ENCODE peak calls at places on chromosome 9, in five cellular contexts. R is heart right ventricle; F is Calu3; I is activated CD8-positive, alpha-beta T cell treated with anti-CD3 and anti-CD28 coated beads for 36 hours; G is endothelial cell. C is an unnamed sample.

GRCh38 chr9:126320158-126320922 is 6.3 kb upstream of the MVB12B start:
- DNase-seq in R (no peak), F (no peak), I (peak; percentile 40), G (no peak), C (no peak)

GRCh38 chr9:134294228-134295071 is 31.8 kb upstream of the RXRA start:
- DNase-seq in R (peak; percentile 61), F (no peak), I (no peak), G (no peak), C (no peak)

GRCh38 chr9:35757527-35758275 is 3.6 kb upstream of the MSMP start:
- DNase-seq in R (no peak), F (no peak), I (no peak), G (no peak), C (no peak)

GRCh38 chr9:130729145-130729544 is 35.6 kb downstream of the EXOSC2 start:
- DNase-seq in R (no peak), F (no peak), I (no peak), G (no peak), C (no peak)

GRCh38 chr9:95062601-95063065 is 254.9 kb downstream of the FANCC start:
- DNase-seq in R (no peak), F (no peak), I (no peak), G (no peak), C (no peak)

GRCh38 chr9:121889990-121890563 is 203.0 kb downstream of the TTLL11 start:
- DNase-seq in R (no peak), F (no peak), I (no peak), G (no peak), C (no peak)

GRCh38 chr9:126701820-126702500 is 88.2 kb downstream of the LMX1B start:
- DNase-seq in R (no peak), F (no peak), I (no peak), G (peak; percentile 2), C (no peak)

GRCh38 chr9:2621678-2622360 is at the start of gene VLDLR:
- DNase-seq in R (peak; percentile 67), F (peak; percentile 23), I (peak; percentile 48), G (peak; percentile 43), C (peak; percentile 34)

GRCh38 chr9:5110867-5111681 is 74.4 kb downstream of the INSL6 start:
- DNase-seq in R (no peak), F (no peak), I (no peak), G (no peak), C (no peak)

GRCh38 chr9:3179716-3180115 is 335.8 kb upstream of the PUM3 start:
- DNase-seq in R (no peak), F (no peak), I (no peak), G (no peak), C (no peak)

GRCh38 chr9:93649610-93650261 is 73.4 kb downstream of the PHF2 start:
- DNase-seq in R (no peak), F (no peak), I (no peak), G (no peak), C (no peak)

GRCh38 chr9:15531380-15531779 is 20.6 kb upstream of the PSIP1 start:
- DNase-seq in R (no peak), F (no peak), I (peak; percentile 32), G (no peak), C (no peak)

GRCh38 chr9:108184941-108185340 is 670.8 kb downstream of the ACTL7B start:
- DNase-seq in R (no peak), F (peak; percentile 12), I (no peak), G (no peak), C (no peak)

GRCh38 chr9:126860077-126860756 is at the start of gene ZBTB34:
- DNase-seq in R (peak; percentile 73), F (peak; percentile 65), I (peak; percentile 71), G (peak; percentile 88), C (peak; percentile 91)

GRCh38 chr9:22097712-22098111 is 88.6 kb upstream of the CDKN2B start:
- DNase-seq in R (no peak), F (no peak), I (no peak), G (no peak), C (no peak)

GRCh38 chr9:132673355-132673754 is 3.1 kb downstream of the GTF3C4 start:
- DNase-seq in R (no peak), F (peak; percentile 8), I (peak; percentile 15), G (peak; percentile 17), C (no peak)

GRCh38 chr9:130433168-130433946 is 11.4 kb upstream of the ASS1 start:
- DNase-seq in R (peak; percentile 64), F (peak; percentile 61), I (peak; percentile 66), G (peak; percentile 75), C (peak; percentile 60)

GRCh38 chr9:98345011-98345410 is 89.6 kb upstream of the TBC1D2 start:
- DNase-seq in R (no peak), F (no peak), I (no peak), G (no peak), C (no peak)

GRCh38 chr9:77943053-77943452 is 88.6 kb downstream of the GNAQ start:
- DNase-seq in R (no peak), F (no peak), I (no peak), G (no peak), C (no peak)

GRCh38 chr9:97387504-97387886 is 24.4 kb upstream of the TDRD7 start:
- DNase-seq in R (no peak), F (no peak), I (no peak), G (no peak), C (no peak)

GRCh38 chr9:107488400-107489143 is 997 bp downstream of the KLF4 start:
- DNase-seq in R (peak; percentile 75), F (peak; percentile 47), I (peak; percentile 27), G (peak; percentile 43), C (peak; percentile 23)

GRCh38 chr9:126482361-126483044 is 131.2 kb upstream of the LMX1B start:
- DNase-seq in R (peak; percentile 59), F (no peak), I (no peak), G (peak; percentile 61), C (no peak)

GRCh38 chr9:132986586-132986985 is 8.1 kb downstream of the GFI1B start:
- DNase-seq in R (no peak), F (no peak), I (peak; percentile 15), G (no peak), C (no peak)

GRCh38 chr9:126957687-126958053 is 43.1 kb downstream of the RALGPS1 start:
- DNase-seq in R (no peak), F (no peak), I (no peak), G (no peak), C (no peak)

GRCh38 chr9:108434502-108434901 is 421.3 kb downstream of the ACTL7B start:
- DNase-seq in R (no peak), F (no peak), I (no peak), G (no peak), C (no peak)

GRCh38 chr9:124017929-124018730 is 6.6 kb downstream of the LHX2 start:
- DNase-seq in R (no peak), F (no peak), I (no peak), G (no peak), C (no peak)

GRCh38 chr9:95297760-95298159 is 19.7 kb downstream of the FANCC start:
- DNase-seq in R (no peak), F (no peak), I (no peak), G (no peak), C (no peak)

GRCh38 chr9:121871431-121872025 is 220.1 kb downstream of the DAB2IP start:
- DNase-seq in R (no peak), F (no peak), I (no peak), G (no peak), C (no peak)

GRCh38 chr9:118609355-118610044 is 759.7 kb downstream of the BRINP1 start:
- DNase-seq in R (no peak), F (no peak), I (no peak), G (no peak), C (no peak)

GRCh38 chr9:121204121-121204520 is 2.5 kb upstream of the RAB14 start:
- DNase-seq in R (no peak), F (no peak), I (no peak), G (no peak), C (no peak)

GRCh38 chr9:34547960-34548603 is 25.3 kb upstream of the ENHO start:
- DNase-seq in R (peak; percentile 77), F (peak; percentile 71), I (peak; percentile 65), G (peak; percentile 88), C (peak; percentile 71)

GRCh38 chr9:36401179-36401740 is 1.2 kb upstream of the RNF38 start:
- DNase-seq in R (no peak), F (no peak), I (no peak), G (no peak), C (no peak)

GRCh38 chr9:129339539-129340157 is 161.6 kb upstream of the IER5L start:
- DNase-seq in R (no peak), F (no peak), I (no peak), G (no peak), C (no peak)
- TF ChIP-seq CTCF in R (no peak), F (no peak), I (no peak), G (no peak), C (no peak)

GRCh38 chr9:37986771-37987258 is 82.2 kb downstream of the SHB start:
- DNase-seq in R (no peak), F (no peak), I (no peak), G (no peak), C (no peak)
- TF ChIP-seq CTCF in R (no peak), F (no peak), I (no peak), G (no peak), C (no peak)

GRCh38 chr9:114096041-114096511 is 3.0 kb downstream of the KIF12 start:
- DNase-seq in R (no peak), F (peak; percentile 22), I (peak; percentile 21), G (peak; percentile 57), C (no peak)
- TF ChIP-seq CTCF in R (no peak), F (no peak), I (no peak), G (no peak), C (peak; percentile 43)

GRCh38 chr9:82532504-82532903 is 530.4 kb downstream of the RASEF start:
- DNase-seq in R (no peak), F (no peak), I (no peak), G (no peak), C (no peak)
- TF ChIP-seq CTCF in R (peak; percentile 49), F (peak; percentile 16), I (no peak), G (no peak), C (peak; percentile 27)

GRCh38 chr9:38017149-38017884 is 51.7 kb downstream of the SHB start:
- DNase-seq in R (peak; percentile 68), F (peak; percentile 63), I (no peak), G (peak; percentile 51), C (no peak)
- TF ChIP-seq CTCF in R (peak; percentile 54), F (no peak), I (no peak), G (peak; percentile 25), C (peak; percentile 46)

GRCh38 chr9:37405350-37405749 is 17.1 kb upstream of the GRHPR start:
- DNase-seq in R (no peak), F (no peak), I (no peak), G (no peak), C (no peak)

GRCh38 chr9:37408933-37409710 is 13.4 kb upstream of the GRHPR start:
- DNase-seq in R (no peak), F (no peak), I (peak; percentile 87), G (no peak), C (no peak)

GRCh38 chr9:37405764-37406380 is 16.6 kb upstream of the GRHPR start:
- DNase-seq in R (no peak), F (no peak), I (no peak), G (no peak), C (no peak)

GRCh38 chr9:37406603-37407401 is 15.7 kb upstream of the GRHPR start:
- DNase-seq in R (no peak), F (no peak), I (no peak), G (no peak), C (no peak)

GRCh38 chr9:37407468-37407867 is 15.0 kb upstream of the GRHPR start:
- DNase-seq in R (no peak), F (no peak), I (no peak), G (no peak), C (no peak)
- TF ChIP-seq CTCF in R (no peak), F (no peak), I (peak; percentile 24), G (peak; percentile 40), C (peak; percentile 32)